ENCODE peak calls at places on chromosomes 6 and 20, in four cellular contexts. One of them, this sample, is unnamed.

GRCh38 chr6:82818727-82819126 is 246.9 kb downstream of the UBE3D start:
- DNase-seq in uterus: no peak
- DNase-seq in spleen: no peak
- DNase-seq in HepG2: no peak
- DNase-seq in this sample: no peak

GRCh38 chr6:80163754-80164187 is 57.3 kb downstream of the BCKDHB start:
- DNase-seq in uterus: no peak
- DNase-seq in spleen: no peak
- DNase-seq in HepG2: peak; percentile 26
- DNase-seq in this sample: no peak

GRCh38 chr20:48986899-48987298 is 59.2 kb upstream of the CSE1L start:
- DNase-seq in uterus: no peak
- DNase-seq in spleen: no peak
- DNase-seq in HepG2: peak; percentile 49
- DNase-seq in this sample: no peak

GRCh38 chr6:4351857-4352669 is 216.7 kb upstream of the ECI2 start:
- DNase-seq in HepG2: no peak
- DNase-seq in uterus: peak; percentile 75
- DNase-seq in spleen: no peak
- DNase-seq in this sample: peak; percentile 91

GRCh38 chr20:53434662-53435061 is 159.0 kb downstream of the ZNF217 start:
- DNase-seq in HepG2: no peak
- DNase-seq in uterus: no peak
- DNase-seq in spleen: no peak
- DNase-seq in this sample: no peak

GRCh38 chr6:48714286-48715049 is 603.5 kb upstream of the PTCHD4 start:
- DNase-seq in HepG2: no peak
- DNase-seq in spleen: no peak
- DNase-seq in uterus: no peak
- DNase-seq in this sample: no peak

GRCh38 chr6:77470983-77471382 is 7.7 kb upstream of the HTR1B start:
- DNase-seq in spleen: no peak
- DNase-seq in uterus: no peak
- DNase-seq in HepG2: no peak
- DNase-seq in this sample: no peak

GRCh38 chr6:153489479-153489878 is 358.4 kb upstream of the RGS17 start:
- DNase-seq in HepG2: no peak
- DNase-seq in spleen: no peak
- DNase-seq in uterus: no peak
- DNase-seq in this sample: no peak

GRCh38 chr20:2141592-2142575 is 40.3 kb downstream of the STK35 start:
- DNase-seq in spleen: peak; percentile 19
- DNase-seq in uterus: no peak
- DNase-seq in HepG2: no peak
- DNase-seq in this sample: no peak

GRCh38 chr6:77561768-77562314 is 91.0 kb upstream of the MEI4 start:
- DNase-seq in uterus: no peak
- DNase-seq in HepG2: no peak
- DNase-seq in spleen: no peak
- DNase-seq in this sample: no peak

GRCh38 chr6:105780146-105780860 is 305.8 kb upstream of the PRDM1 start:
- DNase-seq in uterus: no peak
- DNase-seq in HepG2: no peak
- DNase-seq in spleen: no peak
- DNase-seq in this sample: no peak

GRCh38 chr6:69994251-69994650 is 127.9 kb downstream of the COL19A1 start:
- DNase-seq in HepG2: no peak
- DNase-seq in spleen: no peak
- DNase-seq in uterus: no peak
- DNase-seq in this sample: no peak

GRCh38 chr6:131410785-131411184 is 162.2 kb upstream of the ARG1 start:
- DNase-seq in HepG2: no peak
- DNase-seq in uterus: no peak
- DNase-seq in spleen: no peak
- DNase-seq in this sample: no peak

GRCh38 chr20:4811661-4812181 is 90.0 kb downstream of the PRND start:
- DNase-seq in HepG2: no peak
- DNase-seq in spleen: peak; percentile 95
- DNase-seq in uterus: no peak
- DNase-seq in this sample: peak; percentile 88

GRCh38 chr20:58895099-58895795 is 42.7 kb downstream of the GNAS start:
- DNase-seq in HepG2: no peak
- DNase-seq in spleen: no peak
- DNase-seq in uterus: no peak
- DNase-seq in this sample: no peak

GRCh38 chr20:49185071-49185757 is 2.9 kb downstream of the STAU1 start:
- DNase-seq in uterus: no peak
- DNase-seq in spleen: no peak
- DNase-seq in HepG2: peak; percentile 93
- DNase-seq in this sample: no peak

GRCh38 chr6:87756858-87757257 is 54.8 kb upstream of the AKIRIN2 start:
- DNase-seq in HepG2: no peak
- DNase-seq in spleen: peak; percentile 82
- DNase-seq in uterus: no peak
- DNase-seq in this sample: no peak

GRCh38 chr6:166952567-166953464 is 3.5 kb downstream of the RNASET2 start:
- DNase-seq in HepG2: no peak
- DNase-seq in uterus: no peak
- DNase-seq in spleen: peak; percentile 77
- DNase-seq in this sample: no peak

GRCh38 chr6:107032051-107032450 is 4.1 kb downstream of the MTRES1 start:
- DNase-seq in HepG2: no peak
- DNase-seq in spleen: no peak
- DNase-seq in uterus: no peak
- DNase-seq in this sample: no peak

GRCh38 chr6:150598858-150599198 is 857 bp upstream of the PLEKHG1 start:
- DNase-seq in uterus: no peak
- DNase-seq in HepG2: no peak
- DNase-seq in spleen: no peak
- DNase-seq in this sample: no peak
- H3K4me3 ChIP-seq in uterus: no peak overlapping the region
- H3K4me3 ChIP-seq in HepG2: no peak overlapping the region
- H3K4me3 ChIP-seq in spleen: peak overlapping the region; percentile 75
- H3K4me3 ChIP-seq in this sample: no peak overlapping the region

GRCh38 chr6:144688713-144689112 is 403.6 kb downstream of the UTRN start:
- DNase-seq in uterus: no peak
- DNase-seq in spleen: no peak
- DNase-seq in HepG2: no peak
- DNase-seq in this sample: no peak

GRCh38 chr6:144690109-144690508 is 405.0 kb downstream of the UTRN start:
- DNase-seq in HepG2: no peak
- DNase-seq in uterus: no peak
- DNase-seq in spleen: no peak
- DNase-seq in this sample: no peak

GRCh38 chr6:144690659-144691058 is 405.5 kb downstream of the UTRN start:
- DNase-seq in uterus: no peak
- DNase-seq in spleen: no peak
- DNase-seq in HepG2: no peak
- DNase-seq in this sample: no peak

GRCh38 chr6:144689503-144690040 is 404.4 kb downstream of the UTRN start:
- DNase-seq in uterus: no peak
- DNase-seq in spleen: no peak
- DNase-seq in HepG2: no peak
- DNase-seq in this sample: no peak
- H3K4me1 ChIP-seq in uterus: no peaks in the 10 kb centered on the region
- H3K4me1 ChIP-seq in spleen: no peaks in the 10 kb centered on the region
- H3K4me1 ChIP-seq in HepG2: no peaks in the 10 kb centered on the region
- H3K4me1 ChIP-seq in this sample: no peaks in the 10 kb centered on the region

GRCh38 chr6:50520862-50521261 is 192.5 kb upstream of the TFAP2D start:
- DNase-seq in uterus: no peak
- DNase-seq in HepG2: no peak
- DNase-seq in spleen: no peak
- DNase-seq in this sample: no peak

GRCh38 chr6:50520325-50520724 is 193.0 kb upstream of the TFAP2D start:
- DNase-seq in spleen: no peak
- DNase-seq in HepG2: no peak
- DNase-seq in uterus: no peak
- DNase-seq in this sample: no peak
- H3K27me3 ChIP-seq in spleen: no peaks in the 10 kb centered on the region
- H3K27me3 ChIP-seq in HepG2: no peaks in the 10 kb centered on the region
- H3K27me3 ChIP-seq in uterus: no peaks in the 10 kb centered on the region
- H3K27me3 ChIP-seq in this sample: no peaks in the 10 kb centered on the region

DNA sequence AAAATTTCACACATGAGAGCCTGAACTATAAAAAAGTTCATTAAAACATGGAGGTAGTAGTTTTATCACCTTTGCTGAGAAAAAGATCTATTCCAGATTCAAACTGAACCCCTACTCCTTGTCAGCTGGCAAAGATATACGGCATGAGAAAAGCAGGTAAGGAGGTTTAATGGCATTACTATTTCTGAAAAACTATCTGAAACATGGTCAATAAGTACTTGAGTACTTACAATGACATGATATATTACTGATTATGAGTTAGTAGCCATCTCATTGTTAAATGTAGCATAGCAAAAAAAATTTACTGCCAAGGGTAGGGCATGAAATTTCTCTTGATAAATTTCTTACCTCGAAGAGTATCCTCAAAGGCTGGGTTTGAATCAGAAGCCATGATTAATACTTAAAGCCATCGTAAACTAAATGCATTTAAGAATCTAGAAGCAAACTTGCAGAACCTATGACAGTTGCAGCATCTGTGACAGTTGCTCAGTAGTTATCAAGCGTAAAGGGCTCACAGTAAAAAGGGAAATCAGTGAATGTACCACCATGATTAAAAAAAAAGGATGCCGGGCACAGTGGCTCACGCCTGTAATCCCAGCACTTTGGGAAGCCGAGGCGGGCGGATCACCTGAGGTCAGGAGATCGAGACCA is 8.7 kb downstream of the SLC17A5 start:
- DNase-seq in HepG2: no peak
- DNase-seq in spleen: no peak
- DNase-seq in uterus: no peak
- DNase-seq in this sample: no peak
- H3K4me3 ChIP-seq in HepG2: no peak overlapping the region
- H3K4me3 ChIP-seq in spleen: peak overlapping the region; percentile 46
- H3K4me3 ChIP-seq in uterus: peak overlapping the region; percentile 32
- H3K4me3 ChIP-seq in this sample: peak overlapping the region; percentile 26

GRCh38 chr6:32964776-32965175 is 3.6 kb upstream of the BRD2 start:
- DNase-seq in HepG2: no peak
- DNase-seq in uterus: no peak
- DNase-seq in spleen: no peak
- DNase-seq in this sample: no peak

GRCh38 chr6:32963870-32964269 is 4.5 kb upstream of the BRD2 start:
- DNase-seq in HepG2: no peak
- DNase-seq in uterus: no peak
- DNase-seq in spleen: no peak
- DNase-seq in this sample: no peak

GRCh38 chr6:32956176-32956575 is 3.3 kb upstream of the HLA-DMA start:
- DNase-seq in HepG2: no peak
- DNase-seq in spleen: no peak
- DNase-seq in uterus: no peak
- DNase-seq in this sample: no peak

GRCh38 chr6:32962427-32962826 is 6.0 kb upstream of the BRD2 start:
- DNase-seq in HepG2: no peak
- DNase-seq in uterus: no peak
- DNase-seq in spleen: no peak
- DNase-seq in this sample: no peak

DNA sequence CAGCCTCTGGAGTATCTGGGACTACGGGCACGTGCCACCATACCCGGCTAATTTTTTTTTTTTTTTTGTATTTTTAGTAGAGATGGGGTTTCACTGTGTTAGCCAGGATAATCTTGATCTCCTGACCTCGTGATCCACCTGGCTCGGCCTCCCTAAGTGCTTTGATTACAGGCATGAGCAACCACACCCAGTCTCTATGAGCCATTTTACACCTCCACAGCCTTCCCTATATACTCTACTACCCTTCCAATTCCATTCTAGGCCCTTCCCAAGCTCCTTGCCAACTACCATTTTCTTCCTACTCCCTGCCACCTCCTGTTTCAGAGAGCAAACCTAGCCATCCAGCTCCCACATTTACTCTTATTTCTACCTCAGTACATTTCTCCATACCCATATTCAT is 7.7 kb upstream of the HLA-DMA start:
- DNase-seq in spleen: no peak
- DNase-seq in uterus: no peak
- DNase-seq in HepG2: no peak
- DNase-seq in this sample: no peak
- H3K4me1 ChIP-seq in spleen: peaks cover 58% of the 10 kb centered on the region
- H3K4me1 ChIP-seq in uterus: no peaks in the 10 kb centered on the region
- H3K4me1 ChIP-seq in HepG2: peaks cover 5% of the 10 kb centered on the region
- H3K4me1 ChIP-seq in this sample: no peaks in the 10 kb centered on the region

GRCh38 chr6:14738933-14739332 is 506.9 kb upstream of the JARID2 start:
- DNase-seq in spleen: no peak
- DNase-seq in HepG2: no peak
- DNase-seq in uterus: no peak
- DNase-seq in this sample: no peak
- H3K27me3 ChIP-seq in spleen: no peaks in the 10 kb centered on the region
- H3K27me3 ChIP-seq in HepG2: no peaks in the 10 kb centered on the region
- H3K27me3 ChIP-seq in uterus: no peaks in the 10 kb centered on the region
- H3K27me3 ChIP-seq in this sample: no peaks in the 10 kb centered on the region

GRCh38 chr20:36745927-36746659 is at the start of gene NDRG3:
- DNase-seq in HepG2: peak; percentile 96
- DNase-seq in uterus: peak; percentile 93
- DNase-seq in spleen: peak; percentile 99
- DNase-seq in this sample: peak; percentile 98

GRCh38 chr20:36742558-36742957 is 3.3 kb downstream of the NDRG3 start:
- DNase-seq in uterus: no peak
- DNase-seq in spleen: no peak
- DNase-seq in HepG2: no peak
- DNase-seq in this sample: no peak

GRCh38 chr20:36744243-36744642 is 1.6 kb downstream of the NDRG3 start:
- DNase-seq in uterus: no peak
- DNase-seq in spleen: no peak
- DNase-seq in HepG2: no peak
- DNase-seq in this sample: no peak

GRCh38 chr20:36745234-36745926 is 510 bp downstream of the NDRG3 start:
- DNase-seq in HepG2: peak; percentile 34
- DNase-seq in spleen: no peak
- DNase-seq in uterus: no peak
- DNase-seq in this sample: peak; percentile 77

DNA sequence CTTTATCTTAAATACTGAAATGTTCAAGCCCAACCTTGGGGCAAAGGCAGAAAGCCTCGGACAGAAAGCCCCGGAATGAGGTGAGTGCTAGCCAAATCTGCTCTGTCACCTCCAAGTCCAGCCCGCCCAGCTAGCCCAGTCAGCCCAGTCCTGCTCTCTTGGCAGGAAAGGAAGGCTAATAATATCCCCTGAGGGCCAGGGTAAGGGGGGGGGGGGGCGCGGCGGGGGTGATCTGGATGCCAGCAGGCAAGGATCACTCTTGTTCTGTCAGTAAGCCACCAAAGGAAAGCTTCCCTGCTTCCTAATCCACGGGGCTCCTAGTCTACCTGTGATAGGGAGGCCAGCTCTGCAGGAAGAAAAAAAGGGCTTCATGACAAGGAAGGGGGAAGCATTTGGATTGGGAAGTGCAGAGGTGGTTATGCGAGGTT is 1.1 kb downstream of the NDRG3 start:
- DNase-seq in uterus: peak; percentile 26
- DNase-seq in spleen: no peak
- DNase-seq in HepG2: no peak
- DNase-seq in this sample: peak; percentile 79
- H3K4me3 ChIP-seq in uterus: peak overlapping the region; percentile 98
- H3K4me3 ChIP-seq in spleen: peak overlapping the region; percentile 98
- H3K4me3 ChIP-seq in HepG2: peak overlapping the region; percentile 75
- H3K4me3 ChIP-seq in this sample: peak overlapping the region; percentile 96